ENCODE peak calls at places on chromosomes 2 and 18, in seven cellular contexts. D is GM12891, Y is GM12878, L is K562, U is SK-N-SH, J is HepG2, X is H1. K is an unnamed sample.

GRCh38 chr2:69781321-69782248 is 39.7 kb downstream of the ANXA4 start:
- DNase-seq in D (no peak), Y (no peak), L (no peak), U (no peak), J (peak; percentile 97), X (no peak), K (no peak)

GRCh38 chr2:45851111-45851510 is 199.6 kb downstream of the PRKCE start:
- DNase-seq in D (no peak), Y (no peak), L (no peak), U (no peak), J (no peak), X (no peak), K (no peak)

GRCh38 chr2:72893594-72894319 is 6.5 kb downstream of the SPR start:
- DNase-seq in D (peak; percentile 51), Y (peak; percentile 55), L (peak; percentile 76), U (peak; percentile 79), J (peak; percentile 68), X (no peak), K (peak; percentile 36)

GRCh38 chr2:107235491-107236254 is 349.7 kb upstream of the ST6GAL2 start:
- DNase-seq in D (no peak), Y (no peak), L (no peak), U (no peak), J (no peak), X (no peak), K (no peak)

GRCh38 chr2:191836471-191836852 is 10.4 kb downstream of the CAVIN2 start:
- DNase-seq in D (no peak), Y (no peak), L (no peak), U (no peak), J (no peak), X (no peak), K (no peak)

GRCh38 chr2:149994057-149994728 is 406.6 kb upstream of the MMADHC start:
- DNase-seq in D (no peak), Y (no peak), L (no peak), U (no peak), J (peak; percentile 12), X (no peak), K (no peak)

GRCh38 chr18:43627833-43628370 is 350.6 kb upstream of the SYT4 start:
- DNase-seq in D (no peak), Y (no peak), L (no peak), U (no peak), J (no peak), X (no peak), K (no peak)

GRCh38 chr2:27427863-27428212 is 593 bp upstream of the NRBP1 start:
- DNase-seq in D (no peak), Y (no peak), L (no peak), U (no peak), J (no peak), X (no peak), K (no peak)

GRCh38 chr2:3522851-3523481 is 3.6 kb upstream of the ADI1 start:
- DNase-seq in D (no peak), Y (no peak), L (no peak), U (no peak), J (peak; percentile 60), X (no peak), K (no peak)

GRCh38 chr2:112623913-112624777 is 21.6 kb upstream of the SLC20A1 start:
- DNase-seq in D (no peak), Y (no peak), L (peak; percentile 45), U (no peak), J (no peak), X (no peak), K (peak; percentile 39)
- TF ChIP-seq TAF1 in D (no peak), Y (no peak), L (no peak), U (no peak), J (no peak), X (no peak), K (no peak)

DNA sequence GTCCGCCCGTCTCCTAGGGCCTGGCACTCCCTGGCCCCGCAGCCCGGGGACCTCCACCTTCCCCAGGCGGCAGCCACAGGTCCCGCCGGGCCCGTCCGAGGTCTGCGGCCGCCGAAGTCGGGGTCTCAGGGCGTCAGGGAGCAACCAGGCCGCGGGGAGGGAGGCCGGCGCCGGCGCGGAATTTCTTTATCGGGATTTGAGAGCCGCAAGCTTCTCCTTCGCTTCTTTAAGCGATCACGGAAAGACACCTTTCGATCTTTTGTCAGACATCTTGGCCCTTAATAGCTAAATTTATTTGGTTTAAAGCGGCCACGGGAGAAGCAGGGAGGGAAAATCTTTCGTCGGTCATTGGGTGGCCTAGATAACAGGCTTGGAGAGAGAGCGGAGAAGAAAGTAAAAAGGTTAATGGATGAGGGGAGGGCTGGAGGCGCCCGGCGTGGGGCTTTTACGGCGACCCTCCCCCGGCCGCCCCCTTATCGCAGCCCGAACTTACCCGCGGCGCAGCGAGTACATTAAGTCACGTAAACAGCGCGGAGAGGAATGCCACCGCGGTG is 4.3 kb upstream of the GATA6 start:
- DNase-seq in D (no peak), Y (no peak), L (no peak), U (peak; percentile 33), J (no peak), X (no peak), K (no peak)
- TF ChIP-seq TAF1 in D (no peak), Y (no peak), L (no peak), U (no peak), J (no peak), X (no peak), K (no peak)

DNA sequence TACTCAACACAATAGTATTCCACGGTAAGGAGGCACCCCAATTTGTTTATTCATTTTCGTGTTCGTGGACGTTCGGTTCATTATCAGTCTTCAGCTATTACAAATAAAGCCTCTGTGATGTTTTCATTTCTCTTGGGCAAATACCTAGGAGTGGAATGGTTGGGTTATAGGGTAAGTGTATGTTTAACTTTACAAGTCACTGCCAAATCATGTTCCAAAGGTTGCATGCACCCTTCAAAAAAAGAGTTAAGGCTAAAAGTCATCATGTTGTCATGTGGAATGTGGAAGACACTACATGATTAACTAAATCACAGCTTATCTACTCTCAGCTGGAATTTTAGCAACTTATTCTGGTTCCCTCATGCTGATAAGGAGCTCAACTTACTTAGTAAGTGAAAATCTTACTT is 15.8 kb downstream of the INO80C start:
- DNase-seq in D (no peak), Y (no peak), L (no peak), U (no peak), J (peak; percentile 92), X (no peak), K (no peak)
- TF ChIP-seq TAF1 in D (no peak), Y (no peak), L (no peak), U (no peak), J (no peak), X (no peak), K (no peak)

DNA sequence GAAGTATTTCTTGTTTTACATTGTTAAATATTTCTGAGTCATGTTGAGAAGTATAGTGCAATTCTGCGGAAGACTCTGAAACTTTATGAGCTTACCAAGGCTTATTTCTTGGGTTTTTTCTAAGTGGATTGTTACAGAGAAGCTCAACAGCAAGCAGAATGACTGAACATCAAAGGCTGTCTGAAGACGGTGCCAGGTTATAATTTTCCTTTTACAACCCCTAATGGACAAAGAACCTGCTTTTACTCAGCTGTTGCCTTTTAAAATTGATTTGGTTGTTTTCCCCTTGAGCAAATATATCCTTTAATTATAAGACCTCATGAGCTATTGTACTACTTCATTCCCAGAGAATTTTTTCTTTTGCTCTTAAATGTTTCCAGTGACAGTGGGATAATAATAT is 41.6 kb downstream of the LAMA3 start:
- DNase-seq in D (no peak), Y (no peak), L (no peak), U (no peak), J (no peak), X (no peak), K (no peak)
- TF ChIP-seq TAF1 in D (no peak), Y (no peak), L (no peak), U (no peak), J (no peak), X (no peak), K (no peak)

K was measured in GM12892.